ENCODE peak calls at places on chromosomes 7 and 10, in six cellular contexts. M is fibroblast of lung, C is AG09309, B is tibial nerve, I is astrocyte of the spinal cord, O is WERI-Rb-1. F is an unnamed sample.

GRCh38 chr7:22845221-22845844 is 22.7 kb upstream of the TOMM7 start:
- DNase-seq in I (peak), B (no peak), C (no peak), M (peak), O (no peak), F (no peak)

GRCh38 chr7:18529213-18529612 is 33.7 kb downstream of the HDAC9 start:
- DNase-seq in C (no peak), M (no peak), O (no peak), B (no peak), I (no peak), F (no peak)

GRCh38 chr10:71957546-71958275 is 6.5 kb upstream of the CHST3 start:
- DNase-seq in O (no peak), B (no peak), C (no peak), M (no peak), I (no peak), F (no peak)

GRCh38 chr7:134854816-134855215 is 75.4 kb downstream of the CALD1 start:
- DNase-seq in B (no peak), I (no peak), O (no peak), M (peak), C (no peak), F (no peak)

GRCh38 chr10:17533731-17534130 is 79.3 kb upstream of the ST8SIA6 start:
- DNase-seq in C (no peak), I (peak), O (no peak), M (peak), B (no peak), F (no peak)

GRCh38 chr7:13945670-13946069 is 43.8 kb downstream of the ETV1 start:
- DNase-seq in M (peak), C (peak), B (no peak), O (no peak), I (peak), F (no peak)

GRCh38 chr7:140062118-140062527 is 628 bp downstream of the PARP12 start:
- DNase-seq in B (no peak), I (peak), C (no peak), O (no peak), M (peak), F (no peak)

GRCh38 chr10:131332821-131333220 is 21.3 kb upstream of the TCERG1L start:
- DNase-seq in C (no peak), I (no peak), M (no peak), O (no peak), B (no peak), F (no peak)

GRCh38 chr10:8113616-8114015 is 59.1 kb downstream of the GATA3 start:
- DNase-seq in B (no peak), C (no peak), M (no peak), O (no peak), I (no peak), F (no peak)

GRCh38 chr10:36248314-36248981 is 606.4 kb upstream of the FZD8 start:
- DNase-seq in B (no peak), I (no peak), M (no peak), C (peak), O (no peak), F (no peak)

GRCh38 chr7:142231716-142232115 is 26.1 kb downstream of the PRSS58 start:
- DNase-seq in B (no peak), C (no peak), O (peak), M (peak), I (no peak), F (peak)
- TF ChIP-seq CTCF in B (no peak), C (no peak), O (peak), M (no peak), I (no peak), F (peak)

DNA sequence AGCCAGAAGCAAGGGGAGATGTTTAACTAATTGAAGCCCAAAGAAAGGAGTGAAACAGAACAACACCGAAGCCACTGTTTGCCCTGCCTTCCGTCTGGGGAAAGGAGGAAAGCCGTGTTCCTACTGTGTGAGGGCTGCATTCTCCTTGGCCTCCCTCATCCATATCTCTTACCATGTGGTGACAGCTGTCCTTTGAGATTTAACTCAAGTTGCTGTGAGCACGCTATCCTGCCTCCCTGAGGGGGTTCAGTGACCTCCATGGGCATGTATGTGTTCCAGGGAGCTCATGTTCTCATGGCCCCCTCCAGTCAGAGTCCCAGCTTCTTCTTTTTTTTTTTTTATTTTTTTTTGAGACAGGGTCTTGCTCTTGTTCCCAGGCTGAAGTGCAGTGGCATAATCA is 26.2 kb upstream of the CRHR2 start:
- DNase-seq in C (no peak), I (no peak), B (no peak), O (no peak), M (no peak), F (no peak)
- TF ChIP-seq CTCF in C (no peak), I (no peak), B (no peak), O (no peak), M (no peak), F (no peak)

DNA sequence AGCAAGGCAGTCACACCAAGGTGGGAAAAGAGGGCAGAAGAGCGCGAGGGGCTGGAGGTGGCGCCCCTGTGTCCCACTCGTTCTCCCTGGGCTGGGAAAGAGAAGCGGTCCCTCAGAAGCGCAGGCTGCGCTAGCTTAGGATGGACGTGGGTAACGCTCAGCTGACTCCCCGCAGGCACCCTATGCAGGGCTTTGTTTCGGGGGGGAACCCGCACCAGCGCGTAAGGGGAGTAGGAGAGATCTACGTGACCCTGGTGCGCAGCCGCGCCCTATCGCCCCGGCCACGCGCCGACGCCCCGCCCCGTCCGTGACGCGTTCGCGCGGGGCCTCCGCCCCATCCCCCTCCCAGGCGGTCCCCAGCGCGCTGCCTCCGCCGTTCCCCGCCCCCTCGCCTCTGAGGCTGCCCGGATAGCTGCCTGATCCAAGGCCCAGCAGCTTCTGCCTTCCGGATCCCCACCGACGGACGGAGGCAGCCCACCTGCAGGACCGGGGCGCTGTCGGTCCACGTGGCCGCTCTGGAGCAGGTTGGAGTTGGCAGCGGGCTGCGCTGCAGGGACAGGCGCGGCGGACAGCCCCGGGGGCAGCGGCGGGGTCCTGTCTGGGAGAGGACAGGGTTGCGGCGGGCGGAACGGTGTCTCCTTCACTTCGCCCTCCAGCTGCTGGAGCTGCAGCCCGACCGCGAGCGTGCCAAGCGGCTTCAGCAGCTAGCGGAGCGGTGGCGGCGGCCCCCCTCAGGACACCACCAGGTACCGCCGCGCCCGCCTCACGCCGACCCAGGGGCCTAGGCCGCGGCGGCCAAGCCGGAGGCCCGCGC is at the start of gene VDAC2:
- DNase-seq in O (peak), B (peak), I (peak), M (peak), C (peak), F (peak)
- TF ChIP-seq CTCF in O (no peak), B (no peak), I (no peak), M (no peak), C (no peak), F (no peak)

GRCh38 chr7:52920977-52921376 is 114.5 kb upstream of the POM121L12 start:
- DNase-seq in O (no peak), B (no peak), M (no peak), I (no peak), C (no peak), F (no peak)

GRCh38 chr7:52917982-52918578 is 117.4 kb upstream of the POM121L12 start:
- DNase-seq in B (no peak), M (no peak), O (peak), C (no peak), I (no peak), F (peak)
- TF ChIP-seq CTCF in B (no peak), M (no peak), O (peak), C (no peak), I (peak), F (peak)

GRCh38 chr10:68955786-68956532 is at the start of gene DDX21:
- DNase-seq in O (peak), I (peak), C (peak), M (peak), B (peak), F (peak)
- TF ChIP-seq CTCF in O (peak), I (peak), C (peak), M (peak), B (peak), F (peak)

DNA sequence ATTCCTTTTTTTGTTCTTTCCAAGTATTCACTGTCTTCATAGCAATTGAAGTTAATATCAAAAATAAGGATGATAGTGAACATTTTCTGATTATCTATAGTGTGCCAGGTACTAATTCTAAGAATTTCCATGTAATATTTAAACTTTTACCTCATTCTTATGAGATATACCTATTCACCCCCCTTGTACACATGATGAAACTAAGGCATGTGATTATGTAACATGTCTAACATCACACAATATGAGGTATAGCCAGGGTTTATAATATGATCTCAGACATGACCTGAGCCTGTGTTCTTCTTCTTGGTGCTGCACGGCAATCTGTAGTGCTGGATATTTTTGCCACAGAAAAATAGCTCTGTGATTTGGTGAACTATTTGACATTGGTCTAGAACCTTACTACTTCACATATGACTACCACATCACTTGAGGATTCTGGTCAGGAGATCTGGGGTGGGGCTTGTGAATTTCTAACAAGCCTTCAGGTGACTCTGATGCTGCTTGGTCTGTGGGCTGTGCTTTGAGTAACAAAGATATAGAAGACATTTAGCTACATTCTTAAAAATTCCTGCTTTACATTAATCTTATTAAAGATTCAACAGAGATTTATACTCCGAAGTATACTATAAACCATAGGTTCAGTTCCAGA is 79.1 kb downstream of the TRIM24 start:
- DNase-seq in B (no peak), I (no peak), C (no peak), O (no peak), M (no peak), F (no peak)
- TF ChIP-seq CTCF in B (no peak), I (no peak), C (no peak), O (no peak), M (no peak), F (no peak)

DNA sequence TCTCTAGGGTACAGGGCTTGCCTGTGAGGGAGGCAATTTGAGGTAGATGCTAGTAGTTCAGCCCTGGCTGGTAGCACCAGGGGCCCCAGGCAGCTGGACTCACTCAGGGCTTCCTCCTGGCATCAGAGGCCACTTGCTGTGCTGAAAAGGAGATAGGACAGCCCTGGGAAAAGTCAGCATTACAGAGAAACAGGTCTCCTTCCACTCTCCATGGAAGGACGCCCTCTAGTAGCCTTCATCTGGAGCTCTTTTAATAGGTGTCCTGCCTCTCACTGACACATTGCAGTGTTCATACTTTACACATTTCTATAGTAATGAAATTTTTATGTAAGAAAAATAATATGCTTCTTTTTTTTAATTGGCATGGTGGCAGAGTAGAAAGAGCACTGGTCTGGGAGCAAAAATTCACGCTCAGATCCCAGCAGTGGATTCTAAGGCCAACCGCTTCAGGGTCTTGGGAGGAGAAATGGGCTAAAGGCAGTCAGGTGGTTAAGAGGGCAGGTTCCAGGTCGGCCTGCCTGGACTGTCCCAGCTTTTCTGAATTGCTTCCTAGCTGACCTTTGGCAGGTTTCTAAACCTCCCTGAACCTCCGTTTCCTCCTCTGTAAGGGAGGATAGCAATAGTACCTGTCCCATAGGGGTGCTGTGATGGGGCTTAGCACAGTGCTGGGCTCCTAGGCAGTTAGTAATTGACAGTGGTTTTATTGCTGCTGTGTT is 35.8 kb downstream of the AIFM2 start:
- DNase-seq in B (no peak), M (no peak), I (no peak), C (no peak), O (no peak), F (no peak)
- TF ChIP-seq CTCF in B (no peak), M (no peak), I (no peak), C (no peak), O (no peak), F (no peak)

F was measured in nephron progenitor cell.